ENCODE peak calls at places on chromosomes 3 and 15, in four cellular contexts. E is AG10803, O is PC-3, H is DND-41. R is an unnamed sample.

GRCh38 chr15:92643849-92644815 is 11.4 kb downstream of the FAM174B start:
- DNase-seq in E (no peak), O (peak), H (no peak), R (no peak)

GRCh38 chr3:186849392-186849975 is 7.0 kb downstream of the ADIPOQ start:
- DNase-seq in E (no peak), O (peak), H (no peak), R (peak)

GRCh38 chr3:187039723-187040414 is 99.4 kb downstream of the RPL39L start:
- DNase-seq in E (no peak), O (no peak), H (no peak), R (no peak)

GRCh38 chr3:70090322-70090913 is 90.9 kb downstream of the SAMMSON start:
- DNase-seq in E (peak), O (peak), H (no peak), R (peak)

GRCh38 chr3:21356402-21356801 is 394.6 kb downstream of the ZNF385D start:
- DNase-seq in E (peak), O (peak), H (no peak), R (no peak)

GRCh38 chr3:63492464-63492863 is 160.0 kb upstream of the SNTN start:
- DNase-seq in E (no peak), O (no peak), H (no peak), R (no peak)

GRCh38 chr3:152474585-152474984 is 205.9 kb downstream of the MBNL1 start:
- DNase-seq in E (peak), O (peak), H (no peak), R (peak)

GRCh38 chr3:75012791-75013190 is 398.3 kb upstream of the CNTN3 start:
- DNase-seq in E (no peak), O (no peak), H (no peak), R (no peak)

GRCh38 chr15:90947577-90948357 is 6.9 kb upstream of the RCCD1 start:
- DNase-seq in E (no peak), O (no peak), H (no peak), R (no peak)

GRCh38 chr3:107524214-107525100 is 1.7 kb downstream of the BBX start:
- DNase-seq in E (peak), O (peak), H (peak), R (peak)

GRCh38 chr3:134463676-134464611 is 21.8 kb downstream of the ANAPC13 start:
- DNase-seq in E (peak), O (no peak), H (no peak), R (peak)

GRCh38 chr3:27072943-27073725 is 296.0 kb downstream of the NEK10 start:
- DNase-seq in E (no peak), O (no peak), H (no peak), R (no peak)

GRCh38 chr3:82618594-82618993 is 857.1 kb upstream of the GBE1 start:
- DNase-seq in E (no peak), O (no peak), H (no peak), R (no peak)

GRCh38 chr3:64267774-64268604 is 42.7 kb upstream of the PRICKLE2 start:
- DNase-seq in E (peak), O (no peak), H (no peak), R (peak)

GRCh38 chr3:78511840-78512239 is 1256.0 kb downstream of the ROBO1 start:
- DNase-seq in E (no peak), O (no peak), H (no peak), R (no peak)

GRCh38 chr3:119778811-119779210 is 3.1 kb upstream of the NR1I2 start:
- DNase-seq in E (peak), O (no peak), H (no peak), R (no peak)

GRCh38 chr15:74172751-74173544 is 562 bp upstream of the ISLR start:
- DNase-seq in E (peak), O (no peak), H (no peak), R (peak)
- H3K4me3 ChIP-seq in E (peak), O (no peak), H (no peak), R (no peak)

GRCh38 chr15:100115066-100115710 is 226.6 kb downstream of the ADAMTS17 start:
- DNase-seq in E (no peak), O (no peak), H (no peak), R (no peak)

GRCh38 chr15:100114526-100114925 is 227.2 kb downstream of the ADAMTS17 start:
- DNase-seq in E (peak), O (no peak), H (no peak), R (peak)

GRCh38 chr15:100112636-100113305 is 229.0 kb downstream of the ADAMTS17 start:
- DNase-seq in E (no peak), O (no peak), H (no peak), R (no peak)

GRCh38 chr15:100113351-100114075 is 228.3 kb downstream of the ADAMTS17 start:
- DNase-seq in E (no peak), O (no peak), H (no peak), R (no peak)

GRCh38 chr15:100114100-100114499 is 227.7 kb downstream of the ADAMTS17 start:
- DNase-seq in E (peak), O (no peak), H (no peak), R (peak)
- H3K4me3 ChIP-seq in E (peak), O (no peak), H (no peak), R (peak)

GRCh38 chr15:76060098-76060989 is 559 bp downstream of the TMEM266 start:
- DNase-seq in E (no peak), O (no peak), H (peak), R (no peak)

GRCh38 chr15:76058714-76059319 is 968 bp upstream of the TMEM266 start:
- DNase-seq in E (no peak), O (peak), H (no peak), R (peak)

GRCh38 chr15:76056931-76057330 is 2.9 kb upstream of the TMEM266 start:
- DNase-seq in E (no peak), O (peak), H (no peak), R (no peak)

GRCh38 chr15:76059320-76060097 is at the start of gene TMEM266:
- DNase-seq in E (no peak), O (peak), H (peak), R (peak)

GRCh38 chr15:76057332-76058000 is 2.3 kb upstream of the TMEM266 start:
- DNase-seq in E (peak), O (peak), H (peak), R (peak)
- H3K4me3 ChIP-seq in E (peak), O (peak), H (no peak), R (no peak)

DNA sequence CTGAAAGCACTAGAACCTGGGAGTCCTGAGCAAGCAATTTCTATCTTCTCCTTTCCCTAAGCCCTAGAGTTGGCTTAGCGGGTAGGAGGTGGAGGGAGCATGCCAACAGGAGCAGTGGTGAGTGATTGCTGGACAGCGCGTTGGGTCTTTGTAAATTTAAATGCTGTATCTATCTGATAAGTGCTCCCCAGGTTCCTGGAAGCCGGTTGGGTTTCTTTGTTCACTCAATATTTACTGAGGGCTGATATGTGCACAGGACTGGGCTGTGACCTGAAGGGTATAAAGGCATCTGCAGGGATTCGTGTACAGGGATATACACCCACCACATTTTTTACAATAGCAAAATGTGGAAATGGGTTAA is 2.2 kb downstream of the PDIA5 start:
- DNase-seq in E (no peak), O (no peak), H (no peak), R (no peak)
- H3K4me3 ChIP-seq in E (peak), O (peak), H (no peak), R (peak)

GRCh38 chr15:83929619-83930018 is 275.7 kb downstream of the ADAMTSL3 start:
- DNase-seq in E (no peak), O (no peak), H (no peak), R (no peak)
- H3K4me3 ChIP-seq in E (no peak), O (no peak), H (no peak), R (no peak)

GRCh38 chr15:81825136-81825535 is 220.7 kb downstream of the MEX3B start:
- DNase-seq in E (no peak), O (no peak), H (no peak), R (no peak)
- H3K4me3 ChIP-seq in E (no peak), O (no peak), H (no peak), R (no peak)

DNA sequence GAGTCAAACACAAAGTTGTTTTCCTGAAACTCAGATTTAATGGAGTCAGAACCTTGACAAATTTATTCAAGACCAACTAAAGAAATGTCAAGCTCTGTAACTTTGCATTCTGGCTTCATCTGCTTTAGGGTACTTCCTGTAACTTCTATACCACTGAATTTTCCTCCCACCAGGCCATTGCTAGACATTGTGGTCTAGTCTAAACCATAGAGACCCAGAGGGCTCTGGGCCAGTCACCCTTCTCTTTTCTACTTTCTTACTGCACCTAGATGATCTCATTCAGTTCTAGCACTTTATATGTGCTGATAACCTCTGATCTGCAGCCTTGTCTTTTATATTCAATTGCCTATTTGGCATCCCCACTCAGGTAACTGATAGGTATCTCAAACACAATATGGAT is 2.8 kb upstream of the OR5K1 start:
- DNase-seq in E (no peak), O (no peak), H (no peak), R (no peak)
- H3K4me3 ChIP-seq in E (no peak), O (no peak), H (no peak), R (no peak)

DNA sequence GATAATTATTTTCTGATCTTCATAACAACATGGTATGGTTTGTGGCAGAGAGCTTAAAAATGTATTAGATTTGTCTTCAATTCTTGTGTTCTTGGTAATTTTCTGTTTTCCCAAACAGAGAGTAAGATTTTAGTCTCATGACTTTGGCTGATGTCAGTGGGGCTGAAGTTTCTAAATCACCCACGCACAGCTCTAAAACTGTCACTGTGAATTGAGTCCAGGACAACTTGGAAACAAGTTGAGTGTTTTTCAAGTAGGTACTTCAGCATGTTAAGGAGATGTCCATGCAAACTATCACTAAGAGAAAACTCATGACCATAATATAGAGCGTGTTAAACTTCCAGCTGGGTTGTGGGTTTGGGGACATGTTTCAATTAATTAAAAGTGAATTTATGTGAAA is 90.0 kb downstream of the KLHL25 start:
- DNase-seq in E (peak), O (no peak), H (no peak), R (peak)
- H3K4me3 ChIP-seq in E (no peak), O (no peak), H (no peak), R (no peak)

GRCh38 chr15:60973637-60974415 is 255.3 kb downstream of the RORA start:
- DNase-seq in E (peak), O (peak), H (no peak), R (peak)
- H3K4me3 ChIP-seq in E (no peak), O (no peak), H (no peak), R (no peak)